ENCODE peak calls at places on chromosomes 1 and 21, in six cellular contexts. V, H, Y, L, G and X are unnamed samples.

GRCh38 chr1:145886811-145887210 is 1.1 kb upstream of the ANKRD35 start:
- DNase-seq in V (no peak), H (no peak), Y (no peak), L (no peak), G (no peak), X (no peak)

GRCh38 chr1:247077234-247077633 is 1.4 kb downstream of the ZNF670 start:
- DNase-seq in V (no peak), H (no peak), Y (no peak), L (no peak), G (peak; percentile 53), X (no peak)

GRCh38 chr21:44962481-44962966 is 22.7 kb downstream of the SLX9 start:
- DNase-seq in V (no peak), H (peak; percentile 27), Y (no peak), L (no peak), G (no peak), X (no peak)

GRCh38 chr1:12677565-12677964 is 33.7 kb downstream of the AADACL4 start:
- DNase-seq in V (no peak), H (no peak), Y (peak; percentile 72), L (no peak), G (no peak), X (no peak)

GRCh38 chr1:228346731-228347130 is 59.9 kb downstream of the TRIM11 start:
- DNase-seq in V (no peak), H (peak; percentile 71), Y (no peak), L (no peak), G (no peak), X (no peak)

GRCh38 chr1:56638248-56638647 is 6.9 kb upstream of the PRKAA2 start:
- DNase-seq in V (no peak), H (no peak), Y (no peak), L (no peak), G (no peak), X (no peak)

GRCh38 chr1:89934441-89934840 is 60.5 kb upstream of the ZNF326 start:
- DNase-seq in V (no peak), H (no peak), Y (no peak), L (no peak), G (no peak), X (no peak)

GRCh38 chr1:220696863-220697231 is 6.7 kb downstream of the C1orf115 start:
- DNase-seq in V (no peak), H (no peak), Y (no peak), L (no peak), G (no peak), X (no peak)

GRCh38 chr1:173476664-173477285 is 360 bp upstream of the PRDX6 start:
- DNase-seq in V (peak; percentile 81), H (peak; percentile 96), Y (peak; percentile 92), L (peak; percentile 91), G (peak; percentile 100), X (peak; percentile 83)

GRCh38 chr1:173478099-173478555 is 992 bp downstream of the PRDX6 start:
- DNase-seq in V (no peak), H (peak; percentile 41), Y (peak; percentile 77), L (peak; percentile 59), G (peak; percentile 90), X (no peak)

GRCh38 chr1:173481195-173481772 is 4.1 kb downstream of the PRDX6 start:
- DNase-seq in V (no peak), H (no peak), Y (no peak), L (no peak), G (no peak), X (no peak)

GRCh38 chr1:173477286-173478098 is at the start of gene PRDX6:
- DNase-seq in V (peak; percentile 79), H (no peak), Y (peak; percentile 90), L (peak; percentile 64), G (peak; percentile 78), X (peak; percentile 79)

DNA sequence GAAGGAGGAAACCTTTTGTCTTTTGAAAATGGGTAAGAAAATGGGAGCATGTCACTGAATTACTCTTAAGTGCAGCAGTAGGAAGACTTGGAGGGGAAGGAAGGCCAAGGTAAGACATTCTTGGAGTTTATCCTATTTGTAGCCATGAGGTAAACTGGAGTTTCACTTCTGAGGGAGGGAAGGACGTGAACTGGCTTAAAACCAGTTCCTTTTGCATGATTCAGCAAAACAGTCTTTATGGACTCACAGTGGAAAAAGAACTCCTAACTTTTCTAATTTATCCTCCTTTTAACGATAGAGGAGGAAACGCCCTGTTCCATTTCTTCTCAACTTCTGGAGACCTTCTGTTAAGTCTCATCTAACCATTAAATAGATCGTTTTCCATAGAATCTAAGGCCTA is 2.5 kb downstream of the PRDX6 start:
- DNase-seq in V (no peak), H (no peak), Y (no peak), L (no peak), G (peak; percentile 57), X (no peak)
- H3K4me3 ChIP-seq in V (no peak overlapping the region), H (peak overlapping the region; percentile 89), Y (no peak overlapping the region), L (no peak overlapping the region), G (peak overlapping the region; percentile 74), X (no peak overlapping the region)

GRCh38 chr1:213571843-213572242 is 415.9 kb upstream of the PROX1 start:
- DNase-seq in V (no peak), H (no peak), Y (no peak), L (no peak), G (no peak), X (no peak)

GRCh38 chr1:213571419-213571818 is 416.4 kb upstream of the PROX1 start:
- DNase-seq in V (no peak), H (no peak), Y (no peak), L (no peak), G (no peak), X (no peak)

GRCh38 chr1:213569816-213570150 is 418.0 kb upstream of the PROX1 start:
- DNase-seq in V (no peak), H (no peak), Y (no peak), L (no peak), G (no peak), X (no peak)

GRCh38 chr1:213570487-213570886 is 417.3 kb upstream of the PROX1 start:
- DNase-seq in V (no peak), H (no peak), Y (no peak), L (no peak), G (no peak), X (no peak)

GRCh38 chr1:213568929-213569815 is 418.6 kb upstream of the PROX1 start:
- DNase-seq in V (no peak), H (no peak), Y (no peak), L (no peak), G (peak; percentile 25), X (no peak)
- H3K27ac ChIP-seq in V (no peak overlapping the region), H (no peak overlapping the region), Y (no peak overlapping the region), L (no peak overlapping the region), G (no peak overlapping the region), X (no peak overlapping the region)

DNA sequence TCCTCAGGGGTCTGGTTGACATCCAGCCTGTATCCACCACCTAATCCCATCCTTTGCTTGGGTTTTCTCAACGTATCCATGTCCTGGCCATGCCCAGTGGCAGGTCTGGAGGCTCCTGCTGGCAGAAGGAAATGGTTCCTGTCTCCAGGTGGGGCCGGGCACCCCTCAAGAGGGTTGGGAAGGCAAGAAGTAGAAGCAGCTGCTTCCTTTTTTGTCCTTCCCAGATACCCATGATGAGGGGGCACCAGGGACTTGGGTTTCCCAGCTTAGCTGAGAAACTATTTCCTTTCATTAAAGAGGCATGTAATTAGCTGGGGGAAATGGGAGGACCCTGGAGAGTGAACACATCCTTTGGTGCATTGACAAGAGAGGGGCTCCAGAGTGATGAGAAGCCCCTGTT is 21.1 kb upstream of the SLC45A3 start:
- DNase-seq in V (no peak), H (no peak), Y (no peak), L (no peak), G (no peak), X (no peak)
- H3K4me1 ChIP-seq in V (no peaks in the 10 kb centered on the region), H (peaks cover 4% of the 10 kb centered on the region), Y (peaks cover 3% of the 10 kb centered on the region), L (no peaks in the 10 kb centered on the region), G (peaks cover 11% of the 10 kb centered on the region), X (no peaks in the 10 kb centered on the region)

GRCh38 chr1:30964706-30965105 is 56.1 kb upstream of the SDC3 start:
- DNase-seq in V (no peak), H (peak; percentile 71), Y (no peak), L (no peak), G (no peak), X (no peak)
- H3K4me3 ChIP-seq in V (no peak overlapping the region), H (no peak overlapping the region), Y (no peak overlapping the region), L (no peak overlapping the region), G (no peak overlapping the region), X (no peak overlapping the region)

DNA sequence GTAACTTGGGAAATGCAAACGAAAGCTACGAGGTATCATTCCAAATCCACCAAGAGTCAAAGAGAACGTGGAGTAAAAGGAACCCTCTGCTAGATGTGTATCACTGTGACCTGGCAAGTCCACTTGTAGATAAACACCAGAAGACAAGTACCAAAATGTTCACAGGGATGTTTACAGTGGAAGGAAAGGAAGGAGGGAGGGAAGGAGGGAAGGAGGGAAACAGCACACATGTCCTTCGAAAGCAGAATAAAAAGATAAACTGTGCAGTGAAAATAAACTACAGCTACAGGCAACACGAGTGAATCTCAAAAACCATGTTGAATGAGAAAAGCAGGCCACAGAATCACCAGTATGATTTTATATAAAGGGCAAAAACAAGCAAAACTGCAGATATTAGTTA is 59.9 kb downstream of the TP53BP2 start:
- DNase-seq in V (no peak), H (no peak), Y (no peak), L (no peak), G (no peak), X (no peak)
- H3K27ac ChIP-seq in V (no peak overlapping the region), H (no peak overlapping the region), Y (peak overlapping the region; percentile 10), L (no peak overlapping the region), G (no peak overlapping the region), X (peak overlapping the region; percentile 32)

DNA sequence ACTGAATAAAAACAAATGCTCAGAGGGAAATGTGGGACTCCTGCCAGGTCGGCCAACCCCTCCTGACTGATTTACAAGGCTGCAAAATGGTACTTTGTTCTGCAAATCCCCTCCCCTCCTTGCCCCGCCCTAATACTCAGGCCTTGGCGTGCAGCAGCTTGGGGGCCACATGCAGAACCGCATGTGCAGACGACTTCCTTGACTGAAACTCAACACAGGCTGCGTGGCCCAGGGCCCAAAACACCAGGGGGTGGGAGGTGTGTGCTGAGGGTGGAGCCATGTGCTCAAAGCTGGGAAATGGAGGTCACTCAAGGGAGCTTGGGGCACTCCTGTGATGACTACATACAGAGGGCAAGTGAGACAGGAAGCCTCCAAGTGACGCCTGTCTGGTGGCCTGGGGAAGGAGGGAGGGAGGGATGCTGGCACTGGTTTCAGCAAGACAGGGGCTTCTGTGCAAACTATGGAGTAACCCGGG is 87.2 kb downstream of the MRPL37 start:
- DNase-seq in V (peak; percentile 75), H (peak; percentile 78), Y (peak; percentile 88), L (peak; percentile 67), G (no peak), X (peak; percentile 31)
- H3K4me1 ChIP-seq in V (peaks cover 90% of the 10 kb centered on the region), H (peaks cover 49% of the 10 kb centered on the region), Y (peaks cover 82% of the 10 kb centered on the region), L (peaks cover 57% of the 10 kb centered on the region), G (no peaks in the 10 kb centered on the region), X (peaks cover 95% of the 10 kb centered on the region)